ENCODE peak calls at places on chromosomes 13 and 19, in four cellular contexts. D is kidney; L is naive thymus-derived CD4-positive, alpha-beta T cell; N is tibial artery. M is an unnamed sample. For H3K4me1, the result is how much of the 10 kb centered on the place peaks cover.

GRCh38 chr13:44758595-44759221 is 182.6 kb upstream of the TSC22D1 start:
- DNase-seq in D (no peak), L (no peak), N (no peak), M (no peak)

GRCh38 chr13:45718992-45719391 is 16.9 kb downstream of the CBY2 start:
- DNase-seq in D (no peak), L (no peak), N (no peak), M (no peak)

GRCh38 chr13:109856350-109856749 is 70.0 kb upstream of the IRS2 start:
- DNase-seq in D (no peak), L (no peak), N (no peak), M (no peak)

GRCh38 chr13:43663474-43664090 is 123.2 kb downstream of the ENOX1 start:
- DNase-seq in D (no peak), L (no peak), N (no peak), M (no peak)

GRCh38 chr19:15332311-15332996 is at the start of gene BRD4:
- DNase-seq in D (peak), L (peak), N (peak), M (peak)

GRCh38 chr13:41456768-41457588 is at the start of gene RGCC:
- DNase-seq in D (peak), L (peak), N (peak), M (peak)

GRCh38 chr19:2756477-2756876 is 16.7 kb upstream of the SLC39A3 start:
- DNase-seq in D (no peak), L (no peak), N (no peak), M (no peak)

GRCh38 chr13:81540777-81541176 is 1199.9 kb upstream of the SPRY2 start:
- DNase-seq in D (no peak), L (no peak), N (no peak), M (no peak)

GRCh38 chr13:110525328-110526319 is 35.9 kb downstream of the RAB20 start:
- DNase-seq in D (peak), L (no peak), N (no peak), M (peak)

GRCh38 chr13:107459430-107459829 is 755.9 kb downstream of the LIG4 start:
- DNase-seq in D (no peak), L (no peak), N (no peak), M (no peak)

GRCh38 chr13:80341098-80341701 is at the start of gene SPRY2:
- DNase-seq in D (peak), L (no peak), N (peak), M (peak)

GRCh38 chr19:18671303-18672043 is 12.0 kb upstream of the CRTC1 start:
- DNase-seq in D (no peak), L (no peak), N (no peak), M (no peak)

GRCh38 chr13:43363156-43363918 is 340.0 kb downstream of the DNAJC15 start:
- DNase-seq in D (no peak), L (no peak), N (no peak), M (no peak)

GRCh38 chr19:45250216-45250831 is 747 bp upstream of the MARK4 start:
- DNase-seq in D (no peak), L (no peak), N (no peak), M (no peak)

GRCh38 chr19:45249261-45250033 is 1.6 kb upstream of the MARK4 start:
- DNase-seq in D (no peak), L (no peak), N (no peak), M (no peak)

GRCh38 chr19:45253396-45254027 is 2.4 kb downstream of the MARK4 start:
- DNase-seq in D (no peak), L (no peak), N (no peak), M (no peak)

GRCh38 chr19:45251452-45252354 is 632 bp downstream of the MARK4 start:
- DNase-seq in D (peak), L (no peak), N (no peak), M (no peak)

GRCh38 chr19:45250832-45251451 is at the start of gene MARK4:
- DNase-seq in D (peak), L (peak), N (no peak), M (peak)
- H3K4me1 ChIP-seq in D (under half), L (under half), N (half or more), M (under half)

GRCh38 chr19:35901854-35902661 is at the start of gene HCST:
- DNase-seq in D (no peak), L (peak), N (no peak), M (no peak)
- H3K27ac ChIP-seq in D (no peak), L (peak), N (no peak), M (peak)

GRCh38 chr13:30337061-30337601 is 29.8 kb upstream of the KATNAL1 start:
- DNase-seq in D (no peak), L (no peak), N (no peak), M (no peak)

GRCh38 chr13:30338331-30338851 is 31.0 kb upstream of the KATNAL1 start:
- DNase-seq in D (no peak), L (no peak), N (no peak), M (no peak)

GRCh38 chr13:30340367-30341184 is 33.2 kb upstream of the KATNAL1 start:
- DNase-seq in D (peak), L (no peak), N (peak), M (peak)

GRCh38 chr13:30339721-30340366 is 32.5 kb upstream of the KATNAL1 start:
- DNase-seq in D (no peak), L (no peak), N (no peak), M (peak)

DNA sequence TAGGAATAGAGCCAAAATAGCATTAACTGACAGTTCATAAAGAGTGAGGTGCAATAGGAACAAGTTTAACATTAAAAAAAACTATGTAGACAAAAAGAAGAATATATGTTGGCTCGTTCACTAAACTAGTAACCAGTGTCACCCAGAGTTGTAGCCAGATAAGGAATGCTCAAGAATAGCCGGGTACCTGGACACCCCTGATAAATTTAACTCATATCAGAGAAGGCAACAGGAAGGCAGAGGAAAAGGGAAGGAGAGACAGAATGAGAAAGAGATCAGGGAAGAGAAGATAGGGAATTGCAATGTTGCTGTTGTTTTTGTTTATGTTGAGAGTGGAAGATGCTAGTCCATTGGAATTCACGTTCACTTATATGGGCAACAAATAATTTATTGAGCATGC is 31.6 kb upstream of the KATNAL1 start:
- DNase-seq in D (no peak), L (no peak), N (no peak), M (no peak)
- H3K4me1 ChIP-seq in D (under half), L (under half), N (under half), M (under half)

DNA sequence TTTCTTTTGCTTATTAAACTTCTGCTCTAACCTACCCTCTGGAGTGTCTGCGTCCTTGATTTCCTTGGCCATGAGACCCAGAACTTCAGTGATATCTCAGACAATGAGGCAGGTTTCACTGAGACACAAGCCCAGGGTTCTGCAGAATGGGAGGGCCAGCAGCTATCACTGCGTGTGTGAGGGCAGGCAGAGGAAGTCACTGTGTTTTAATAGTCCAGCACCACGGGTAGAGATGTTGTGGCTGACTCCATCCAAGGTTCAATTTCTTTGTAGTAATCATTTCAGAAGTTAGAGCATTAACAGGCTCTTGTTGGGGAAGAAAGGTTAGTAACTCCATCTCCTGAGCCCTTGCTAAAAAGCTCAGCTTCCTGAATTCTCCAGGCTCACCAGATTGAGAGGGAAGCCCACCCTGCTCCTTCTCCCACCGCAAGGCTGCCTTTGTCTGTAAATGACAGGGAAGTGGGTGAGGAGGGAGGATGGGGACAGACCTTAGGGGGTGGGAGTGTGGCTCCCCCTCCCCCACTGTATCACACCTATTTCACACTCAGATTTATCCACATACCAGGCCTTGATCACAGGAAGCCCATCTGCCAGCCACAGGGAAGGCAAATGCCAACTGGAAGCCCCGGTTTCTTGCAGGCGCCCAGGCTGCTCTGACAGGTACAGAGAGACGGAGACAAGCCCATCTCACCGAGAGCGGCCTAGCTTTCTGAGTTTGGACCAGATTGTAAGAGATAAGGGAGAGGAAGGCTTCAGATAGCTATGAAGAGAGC is 2.1 kb downstream of the C19orf12 start:
- DNase-seq in D (peak), L (no peak), N (no peak), M (no peak)
- H3K27ac ChIP-seq in D (no peak), L (peak), N (no peak), M (peak)

GRCh38 chr13:114067886-114068722 is 64.3 kb downstream of the RASA3 start:
- DNase-seq in D (peak), L (peak), N (peak), M (peak)

GRCh38 chr13:114066956-114067355 is 65.5 kb downstream of the RASA3 start:
- DNase-seq in D (peak), L (no peak), N (no peak), M (peak)

GRCh38 chr13:114068723-114069322 is 63.6 kb downstream of the RASA3 start:
- DNase-seq in D (peak), L (no peak), N (peak), M (peak)

GRCh38 chr13:114065926-114066774 is 66.3 kb downstream of the RASA3 start:
- DNase-seq in D (peak), L (peak), N (no peak), M (no peak)

GRCh38 chr13:114067381-114067885 is 65.0 kb downstream of the RASA3 start:
- DNase-seq in D (peak), L (no peak), N (peak), M (no peak)
- H3K4me1 ChIP-seq in D (under half), L (half or more), N (half or more), M (under half)

GRCh38 chr19:4429266-4430200 is 27.1 kb downstream of the CHAF1A start:
- DNase-seq in D (no peak), L (no peak), N (no peak), M (no peak)
- H3K27ac ChIP-seq in D (no peak), L (no peak), N (no peak), M (no peak)

DNA sequence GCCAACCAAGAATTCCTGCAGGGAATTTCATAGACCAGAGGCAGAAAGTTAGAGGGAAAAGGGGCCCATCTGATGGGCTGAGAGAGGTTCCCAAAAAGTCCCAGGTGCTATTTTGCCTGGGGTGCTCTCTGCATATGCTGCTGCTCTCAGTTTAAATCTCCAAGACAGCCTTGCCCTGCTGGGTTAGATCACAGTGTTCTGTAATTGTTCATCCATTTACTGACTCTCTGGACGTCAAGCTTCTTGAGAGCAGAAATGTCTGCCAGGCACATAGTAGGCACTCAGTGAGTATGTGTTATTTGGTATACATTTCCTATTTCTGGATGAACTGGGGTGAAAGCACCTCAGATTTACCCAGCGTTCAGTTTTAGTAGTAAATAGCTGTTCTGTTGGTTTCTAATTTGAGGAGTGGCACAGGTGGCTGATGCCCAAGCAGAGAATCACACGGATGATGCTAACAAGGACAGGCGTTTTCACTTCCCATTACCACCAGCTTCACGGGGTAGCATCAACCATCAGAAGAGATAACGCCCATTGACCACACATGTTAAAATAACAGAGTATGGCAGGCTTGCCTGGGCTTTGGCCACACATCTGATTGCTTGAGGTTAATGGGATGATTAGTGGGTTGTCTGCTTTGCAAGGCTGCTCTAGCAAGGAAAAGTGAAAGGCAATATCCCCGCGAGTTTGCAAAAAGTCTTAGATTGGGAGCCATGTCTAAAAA is 161.1 kb downstream of the SLC7A1 start:
- DNase-seq in D (no peak), L (no peak), N (no peak), M (no peak)
- H3K4me1 ChIP-seq in D (under half), L (under half), N (under half), M (under half)

M was measured in heart left ventricle.